ENCODE peak calls at places on chromosomes 1 and 21, in eight cellular contexts. I, U, V, S, F, P, Z and X are unnamed samples.

GRCh38 chr1:207866471-207867135 is 44.3 kb downstream of the CD34 start:
- DNase-seq in I (peak; percentile 51), U (no peak), V (peak; percentile 78), S (no peak), F (peak; percentile 89), P (peak; percentile 89), Z (no peak), X (no peak)

GRCh38 chr21:36478207-36478701 is 1.7 kb downstream of the CLDN14 start:
- DNase-seq in I (no peak), U (peak; percentile 32), V (peak; percentile 91), S (no peak), F (no peak), P (no peak), Z (peak; percentile 29), X (no peak)

GRCh38 chr1:7401814-7402547 is 369.1 kb upstream of the VAMP3 start:
- DNase-seq in I (no peak), U (peak; percentile 98), V (peak; percentile 99), S (peak; percentile 5), F (no peak), P (peak; percentile 77), Z (peak; percentile 87), X (no peak)

GRCh38 chr1:46603858-46604549 is at the start of gene MKNK1:
- DNase-seq in I (peak; percentile 99), U (peak; percentile 87), V (peak; percentile 83), S (peak; percentile 99), F (peak; percentile 95), P (peak; percentile 99), Z (peak; percentile 81), X (peak; percentile 98)

GRCh38 chr1:181077576-181078242 is 10.8 kb upstream of the IER5 start:
- DNase-seq in I (no peak), U (peak; percentile 21), V (peak; percentile 43), S (no peak), F (no peak), P (no peak), Z (no peak), X (no peak)

GRCh38 chr1:232627645-232628334 is 2.1 kb downstream of the SIPA1L2 start:
- DNase-seq in I (no peak), U (no peak), V (no peak), S (no peak), F (no peak), P (no peak), Z (no peak), X (no peak)

GRCh38 chr1:232837085-232837484 is 31.9 kb downstream of the MAP10 start:
- DNase-seq in I (no peak), U (no peak), V (no peak), S (no peak), F (no peak), P (no peak), Z (no peak), X (no peak)

GRCh38 chr1:36068866-36069265 is 15.0 kb upstream of the TEKT2 start:
- DNase-seq in I (no peak), U (no peak), V (no peak), S (no peak), F (no peak), P (no peak), Z (no peak), X (no peak)

GRCh38 chr1:152654110-152654509 is 9.1 kb upstream of the LCE2D start:
- DNase-seq in I (peak; percentile 57), U (no peak), V (peak; percentile 39), S (no peak), F (no peak), P (peak; percentile 24), Z (peak; percentile 19), X (no peak)

GRCh38 chr1:152906023-152906565 is 2.3 kb upstream of the IVL start:
- DNase-seq in I (no peak), U (no peak), V (peak; percentile 86), S (no peak), F (no peak), P (no peak), Z (peak; percentile 60), X (no peak)

DNA sequence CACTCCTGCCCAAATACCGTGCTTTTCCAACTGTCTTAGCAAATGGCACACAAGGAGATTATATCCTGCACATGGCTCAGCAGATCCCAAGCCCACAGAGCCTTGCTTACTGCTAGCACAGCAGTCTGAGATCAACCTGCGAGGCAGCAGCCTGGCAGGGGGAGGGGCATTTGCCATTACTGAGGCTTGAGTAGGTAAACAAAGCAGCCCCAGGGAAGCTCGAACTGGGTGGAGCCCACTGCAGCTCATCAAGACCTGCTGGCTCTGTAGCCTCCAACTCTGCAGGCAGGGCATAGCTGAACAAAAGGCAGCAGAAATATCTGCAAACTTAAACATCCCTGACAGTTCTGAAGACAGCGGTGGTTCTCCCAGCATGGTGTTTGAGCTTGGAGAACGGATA is 70.1 kb upstream of the PTBP2 start:
- DNase-seq in I (no peak), U (no peak), V (no peak), S (no peak), F (no peak), P (no peak), Z (no peak), X (no peak)
- TF ChIP-seq CTCF in I (no peak), U (no peak), V (no peak), S (no peak), F (no peak), P (no peak), Z (no peak), X (no peak)

DNA sequence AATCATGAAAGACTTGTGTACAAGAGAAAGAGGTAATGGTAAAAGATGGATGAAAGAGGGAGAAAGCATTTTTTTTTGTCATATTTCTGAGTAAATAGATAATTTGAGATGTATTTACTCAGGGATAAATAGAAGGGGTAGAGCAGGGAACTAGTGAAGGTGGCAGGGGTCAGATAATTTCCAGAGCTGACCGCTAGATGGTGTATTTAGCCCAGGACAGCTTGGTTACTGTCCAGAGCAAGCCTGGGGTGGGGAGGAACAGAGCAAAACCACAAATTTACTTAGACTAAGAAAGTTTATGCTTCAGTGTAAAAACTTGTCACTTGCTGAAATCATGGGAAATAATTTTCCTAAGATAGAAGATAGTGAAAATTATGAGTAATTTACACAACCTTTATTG is 91.5 kb downstream of the XCL2 start:
- DNase-seq in I (no peak), U (no peak), V (no peak), S (no peak), F (no peak), P (no peak), Z (no peak), X (no peak)
- TF ChIP-seq CTCF in I (no peak), U (peak; percentile 26), V (peak; percentile 27), S (peak; percentile 18), F (no peak), P (no peak), Z (no peak), X (no peak)

DNA sequence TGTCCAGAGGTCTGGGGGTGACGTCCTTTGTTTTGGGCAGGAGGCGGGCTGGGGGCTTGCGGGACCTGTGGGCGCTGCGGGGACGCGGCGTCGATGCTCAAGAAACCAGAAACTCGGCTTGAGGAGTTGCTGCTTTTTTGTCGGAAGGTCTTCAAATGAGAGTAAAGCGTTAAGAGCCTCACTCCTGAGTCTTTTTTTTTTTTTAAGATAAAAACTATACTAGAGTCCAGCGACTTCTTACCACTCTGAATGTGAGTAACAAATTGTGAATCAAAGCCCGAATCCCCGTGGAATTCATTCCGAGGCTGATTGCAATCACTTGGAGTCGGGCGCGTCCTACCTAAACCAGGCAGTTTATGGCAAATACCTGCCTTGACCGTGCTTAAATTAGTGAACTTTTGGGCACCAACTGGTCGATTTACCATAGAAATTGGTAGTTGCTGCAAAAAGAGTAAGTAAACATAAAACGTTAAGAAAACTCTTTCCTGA is 583 bp downstream of the GPSM2 start:
- DNase-seq in I (peak; percentile 10), U (no peak), V (no peak), S (no peak), F (peak; percentile 32), P (peak; percentile 16), Z (no peak), X (no peak)
- TF ChIP-seq CTCF in I (no peak), U (no peak), V (no peak), S (no peak), F (no peak), P (no peak), Z (no peak), X (no peak)

DNA sequence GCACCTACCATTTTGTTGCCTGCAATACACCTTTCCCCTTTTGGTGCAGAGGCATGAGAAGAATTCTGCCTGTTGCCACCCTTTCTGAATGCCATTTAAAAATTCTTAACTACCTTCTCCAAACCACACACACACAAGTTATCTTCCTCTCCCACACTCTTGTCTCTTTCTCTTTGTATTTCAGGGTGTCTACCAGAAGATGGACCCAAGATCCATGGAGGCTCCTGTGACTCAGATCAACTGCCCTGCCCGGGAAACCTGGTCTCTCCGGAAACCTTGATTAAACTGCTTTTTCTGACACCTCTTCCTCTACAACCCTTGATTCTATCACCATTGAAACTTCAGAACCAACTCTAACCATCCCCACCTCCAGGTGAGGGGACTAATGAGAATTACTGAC is 2.4 kb upstream of the TARS2 start:
- DNase-seq in I (peak; percentile 14), U (no peak), V (peak; percentile 30), S (no peak), F (no peak), P (no peak), Z (no peak), X (no peak)
- TF ChIP-seq CTCF in I (peak; percentile 13), U (peak; percentile 30), V (peak; percentile 33), S (no peak), F (no peak), P (no peak), Z (peak; percentile 42), X (no peak)

GRCh38 chr1:40092241-40092640 is 4.8 kb downstream of the PPT1 start:
- DNase-seq in I (no peak), U (no peak), V (no peak), S (no peak), F (no peak), P (no peak), Z (no peak), X (no peak)

GRCh38 chr1:40094481-40095110 is 2.5 kb downstream of the PPT1 start:
- DNase-seq in I (no peak), U (no peak), V (no peak), S (no peak), F (no peak), P (no peak), Z (no peak), X (no peak)

GRCh38 chr1:40092811-40093617 is 4.0 kb downstream of the PPT1 start:
- DNase-seq in I (no peak), U (no peak), V (no peak), S (no peak), F (no peak), P (no peak), Z (no peak), X (no peak)

GRCh38 chr1:40096646-40096976 is 441 bp downstream of the PPT1 start:
- DNase-seq in I (no peak), U (no peak), V (no peak), S (no peak), F (no peak), P (no peak), Z (no peak), X (no peak)

GRCh38 chr1:40096977-40097782 is at the start of gene PPT1:
- DNase-seq in I (peak; percentile 84), U (no peak), V (peak; percentile 47), S (peak; percentile 55), F (peak; percentile 68), P (peak; percentile 78), Z (no peak), X (peak; percentile 70)
- TF ChIP-seq CTCF in I (peak; percentile 4), U (peak; percentile 28), V (peak; percentile 48), S (no peak), F (peak; percentile 15), P (no peak), Z (peak; percentile 8), X (peak; percentile 32)

GRCh38 chr1:161719325-161719611 is 2.1 kb upstream of the FCRLB start:
- DNase-seq in I (no peak), U (no peak), V (no peak), S (no peak), F (no peak), P (no peak), Z (no peak), X (no peak)
- TF ChIP-seq CTCF in I (no peak), U (no peak), V (no peak), S (no peak), F (no peak), P (no peak), Z (no peak), X (no peak)